ENCODE peak calls at places on chromosome 11, in five cellular contexts. H is SHP77, O is NCI-H2081, S is NCI-H146, V is anterior cingulate cortex. L is an unnamed sample.

GRCh38 chr11:67642148-67642475 is 2.5 kb upstream of the TBX10 start:
- DNase-seq in H (no peak), O (no peak), S (no peak), V (no peak), L (no peak)

GRCh38 chr11:31825453-31826391 is 14.6 kb upstream of the PAX6 start:
- DNase-seq in H (no peak), O (no peak), S (no peak), V (no peak), L (no peak)

GRCh38 chr11:104256525-104256924 is 92.6 kb upstream of the PDGFD start:
- DNase-seq in H (no peak), O (peak; percentile 16), S (no peak), V (no peak), L (no peak)

GRCh38 chr11:47586456-47586855 is at the start of gene FAM180B:
- DNase-seq in H (no peak), O (no peak), S (no peak), V (no peak), L (no peak)

GRCh38 chr11:45170484-45170883 is 24.0 kb downstream of the PRDM11 start:
- DNase-seq in H (no peak), O (no peak), S (no peak), V (no peak), L (no peak)

GRCh38 chr11:11179239-11179638 is 173.8 kb downstream of the CSNK2A3 start:
- DNase-seq in H (no peak), O (no peak), S (no peak), V (peak; percentile 60), L (no peak)

GRCh38 chr11:74672332-74672955 is 58.8 kb downstream of the CHRDL2 start:
- DNase-seq in H (no peak), O (peak; percentile 30), S (no peak), V (no peak), L (no peak)

GRCh38 chr11:848988-849824 is 6.6 kb downstream of the TSPAN4 start:
- DNase-seq in H (no peak), O (peak; percentile 60), S (peak; percentile 82), V (no peak), L (peak; percentile 69)

GRCh38 chr11:45879803-45880685 is 5.4 kb upstream of the MAPK8IP1 start:
- DNase-seq in H (peak; percentile 59), O (no peak), S (peak; percentile 30), V (no peak), L (no peak)

GRCh38 chr11:45967506-45967905 is 45.0 kb downstream of the LARGE2 start:
- DNase-seq in H (no peak), O (no peak), S (no peak), V (no peak), L (no peak)

GRCh38 chr11:3738241-3738640 is 59.1 kb downstream of the NUP98 start:
- DNase-seq in H (no peak), O (no peak), S (no peak), V (no peak), L (no peak)

GRCh38 chr11:33777906-33778305 is 3.6 kb upstream of the FBXO3 start:
- DNase-seq in H (no peak), O (no peak), S (no peak), V (no peak), L (no peak)

GRCh38 chr11:65777241-65777640 is 3.5 kb downstream of the AP5B1 start:
- DNase-seq in H (no peak), O (no peak), S (no peak), V (no peak), L (no peak)

GRCh38 chr11:17683378-17684161 is 35.8 kb upstream of the MYOD1 start:
- DNase-seq in H (no peak), O (no peak), S (no peak), V (no peak), L (no peak)

GRCh38 chr11:68213135-68213515 is at the start of gene KMT5B:
- DNase-seq in H (no peak), O (peak; percentile 79), S (no peak), V (peak; percentile 60), L (peak; percentile 47)

GRCh38 chr11:69044111-69045013 is 4.4 kb upstream of the TPCN2 start:
- DNase-seq in H (peak; percentile 78), O (no peak), S (peak; percentile 10), V (peak; percentile 75), L (no peak)

GRCh38 chr11:113440816-113441215 is 34.4 kb downstream of the DRD2 start:
- DNase-seq in H (no peak), O (no peak), S (no peak), V (no peak), L (no peak)

GRCh38 chr11:33723238-33723881 is 12.9 kb downstream of the CD59 start:
- DNase-seq in H (no peak), O (no peak), S (no peak), V (no peak), L (no peak)

GRCh38 chr11:120883404-120884135 is 140.3 kb upstream of the TBCEL start:
- DNase-seq in H (no peak), O (no peak), S (no peak), V (peak; percentile 55), L (no peak)

GRCh38 chr11:3747704-3748103 is 49.6 kb downstream of the NUP98 start:
- DNase-seq in H (no peak), O (no peak), S (no peak), V (no peak), L (no peak)

GRCh38 chr11:20544536-20545237 is 54.7 kb upstream of the SLC6A5 start:
- DNase-seq in H (no peak), O (peak; percentile 63), S (peak; percentile 84), V (no peak), L (no peak)

GRCh38 chr11:82906236-82906635 is 4.7 kb downstream of the DDIAS start:
- DNase-seq in H (peak; percentile 41), O (peak; percentile 29), S (peak; percentile 45), V (no peak), L (peak; percentile 74)

GRCh38 chr11:62419560-62420342 is 918 bp downstream of the SCGB1A1 start:
- DNase-seq in H (no peak), O (no peak), S (no peak), V (no peak), L (no peak)

GRCh38 chr11:11075515-11076171 is 217.8 kb upstream of the ZBED5 start:
- DNase-seq in H (no peak), O (no peak), S (no peak), V (no peak), L (no peak)

GRCh38 chr11:119989422-119989821 is 148.5 kb downstream of the TRIM29 start:
- DNase-seq in H (no peak), O (no peak), S (no peak), V (no peak), L (no peak)

GRCh38 chr11:85643255-85643654 is 4.5 kb upstream of the TMEM126A start:
- DNase-seq in H (no peak), O (no peak), S (no peak), V (no peak), L (no peak)

GRCh38 chr11:12285106-12285505 is 92.3 kb upstream of the PARVA start:
- DNase-seq in H (no peak), O (no peak), S (no peak), V (no peak), L (no peak)

GRCh38 chr11:108672113-108672512 is 7.2 kb downstream of the DDX10 start:
- DNase-seq in H (no peak), O (peak; percentile 49), S (no peak), V (no peak), L (no peak)

GRCh38 chr11:69257838-69258658 is 35.9 kb upstream of the MYEOV start:
- DNase-seq in H (no peak), O (no peak), S (no peak), V (no peak), L (no peak)

GRCh38 chr11:21552910-21553309 is 640.0 kb upstream of the ANO5 start:
- DNase-seq in H (no peak), O (peak; percentile 62), S (peak; percentile 33), V (no peak), L (peak; percentile 39)

GRCh38 chr11:85889676-85890579 is 34.7 kb downstream of the CCDC83 start:
- DNase-seq in H (no peak), O (no peak), S (no peak), V (no peak), L (no peak)

GRCh38 chr11:99200720-99201119 is 180.0 kb downstream of the CNTN5 start:
- DNase-seq in H (no peak), O (no peak), S (no peak), V (no peak), L (no peak)

GRCh38 chr11:133945087-133945974 is 11.4 kb downstream of the IGSF9B start:
- DNase-seq in H (no peak), O (no peak), S (no peak), V (peak; percentile 22), L (no peak)

GRCh38 chr11:6757373-6757967 is 14.3 kb downstream of the OR2AG2 start:
- DNase-seq in H (peak; percentile 3), O (peak; percentile 60), S (peak; percentile 27), V (peak; percentile 57), L (peak; percentile 45)

GRCh38 chr11:11866203-11866602 is 24.4 kb downstream of the USP47 start:
- DNase-seq in H (no peak), O (no peak), S (no peak), V (no peak), L (no peak)

GRCh38 chr11:126083829-126084607 is 21.4 kb upstream of the CDON start:
- DNase-seq in H (no peak), O (peak; percentile 54), S (no peak), V (no peak), L (peak; percentile 80)

GRCh38 chr11:118001494-118001971 is 15.3 kb downstream of the IL10RA start:
- DNase-seq in H (no peak), O (no peak), S (no peak), V (no peak), L (no peak)

GRCh38 chr11:15194671-15195415 is 80.1 kb downstream of the INSC start:
- DNase-seq in H (no peak), O (no peak), S (no peak), V (no peak), L (no peak)

GRCh38 chr11:68545347-68545746 is 84.8 kb downstream of the PPP6R3 start:
- DNase-seq in H (no peak), O (no peak), S (no peak), V (no peak), L (no peak)